ENCODE peak calls at places on chromosome 9, in five cellular contexts. E is NCI-H774; T is NCI-H1930; G is HuH-7.5; U is activated naive CD8-positive, alpha-beta T cell treated with anti-CD3 and anti-CD28 coated beads, Interleukin-2, amount 50 U/mL, for 16 hours. P is an unnamed sample.

GRCh38 chr9:26833792-26834191 is 58.8 kb downstream of the CAAP1 start:
- DNase-seq in E (no peak), U (no peak), T (no peak), G (no peak), P (peak; percentile 27)

GRCh38 chr9:137989999-137990715 is 112.6 kb downstream of the CACNA1B start:
- DNase-seq in E (no peak), U (no peak), T (no peak), G (no peak), P (no peak)

GRCh38 chr9:128992995-128993394 is 35.1 kb downstream of the SH3GLB2 start:
- DNase-seq in T (no peak), U (no peak), G (no peak), E (no peak), P (peak; percentile 48)

GRCh38 chr9:74379718-74380117 is 117.4 kb upstream of the RORB start:
- DNase-seq in G (no peak), U (no peak), E (peak; percentile 22), T (peak; percentile 27), P (no peak)

GRCh38 chr9:114230068-114230467 is 74.7 kb downstream of the COL27A1 start:
- DNase-seq in U (no peak), G (no peak), E (no peak), T (no peak), P (no peak)

GRCh38 chr9:109906766-109907382 is 126.9 kb downstream of the PALM2AKAP2 start:
- DNase-seq in G (no peak), E (no peak), T (peak; percentile 3), U (no peak), P (peak; percentile 73)

GRCh38 chr9:134268308-134268724 is 57.9 kb upstream of the RXRA start:
- DNase-seq in E (no peak), G (no peak), T (no peak), U (no peak), P (no peak)

GRCh38 chr9:88915916-88916315 is 75.4 kb upstream of the S1PR3 start:
- DNase-seq in E (no peak), U (no peak), G (no peak), T (no peak), P (no peak)

GRCh38 chr9:35689601-35690446 is at the start of gene TPM2:
- DNase-seq in G (peak; percentile 53), E (no peak), U (no peak), T (no peak), P (peak; percentile 46)

GRCh38 chr9:135440620-135441019 is 39.0 kb upstream of the PPP1R26 start:
- DNase-seq in T (peak; percentile 48), G (no peak), E (no peak), U (no peak), P (no peak)

GRCh38 chr9:99825158-99826046 is 3.7 kb downstream of the NR4A3 start:
- DNase-seq in U (no peak), G (no peak), E (no peak), T (no peak), P (no peak)

GRCh38 chr9:134634190-134634589 is 7.4 kb upstream of the COL5A1 start:
- DNase-seq in G (no peak), U (no peak), T (no peak), E (no peak), P (no peak)

GRCh38 chr9:136385015-136385414 is 11.5 kb upstream of the CARD9 start:
- DNase-seq in E (no peak), U (no peak), G (no peak), T (no peak), P (no peak)

GRCh38 chr9:89408628-89409101 is 89.2 kb downstream of the SEMA4D start:
- DNase-seq in G (no peak), T (no peak), E (no peak), U (no peak), P (no peak)

GRCh38 chr9:131618785-131619184 is 73.5 kb downstream of the PRRT1B start:
- DNase-seq in T (no peak), U (no peak), E (no peak), G (no peak), P (no peak)